ENCODE peak calls at places on chromosomes 16 and 17, in eight cellular contexts. T is uterus, F is ovary, R is neural progenitor cell, M is mesendoderm, I is fibroblast of lung, H is cardiac muscle cell, Z is GM12878. L is an unnamed sample. For H3K27me3 and H3K4me1, the result is how much of the 10 kb centered on the place peaks cover.

GRCh38 chr17:3583456-3583855 is 25.8 kb downstream of the TRPV1 start:
- DNase-seq in H (no peak), T (no peak), R (no peak), Z (no peak), F (no peak), I (no peak), M (no peak), L (no peak)

GRCh38 chr17:28811594-28812135 is 30.9 kb downstream of the FAM222B start:
- DNase-seq in R (peak), Z (no peak), F (no peak), H (peak), M (peak), T (no peak), I (peak), L (no peak)

GRCh38 chr16:84408314-84408690 is 40.0 kb downstream of the ATP2C2 start:
- DNase-seq in T (no peak), M (no peak), R (no peak), Z (no peak), F (no peak), I (no peak), H (no peak), L (no peak)

GRCh38 chr17:4175921-4176802 is 33.2 kb downstream of the CYB5D2 start:
- DNase-seq in Z (no peak), R (no peak), I (peak), H (no peak), M (no peak), T (no peak), F (no peak), L (no peak)

GRCh38 chr17:47792979-47793378 is 28.6 kb downstream of the OSBPL7 start:
- DNase-seq in R (no peak), F (no peak), T (no peak), Z (no peak), M (no peak), I (no peak), H (no peak), L (no peak)

GRCh38 chr17:9202572-9202971 is 181.3 kb downstream of the NTN1 start:
- DNase-seq in T (no peak), F (no peak), I (no peak), Z (no peak), M (no peak), H (no peak), R (no peak), L (no peak)

GRCh38 chr17:59561042-59561441 is 4.4 kb upstream of the DHX40 start:
- DNase-seq in I (peak), Z (no peak), T (no peak), R (peak), F (no peak), M (peak), H (peak), L (no peak)

GRCh38 chr16:23188911-23189310 is 6.4 kb downstream of the SCNN1G start:
- DNase-seq in R (no peak), T (no peak), M (no peak), F (no peak), H (no peak), I (no peak), Z (no peak), L (no peak)

GRCh38 chr17:48102700-48103378 is 1.6 kb upstream of the CBX1 start:
- DNase-seq in I (no peak), F (no peak), T (no peak), Z (no peak), M (no peak), H (no peak), R (no peak), L (no peak)

GRCh38 chr17:74457146-74457819 is 9.2 kb upstream of the CD300A start:
- DNase-seq in Z (no peak), T (peak), I (peak), R (peak), F (peak), H (peak), M (peak), L (peak)

GRCh38 chr16:51129105-51129504 is 22.0 kb downstream of the SALL1 start:
- DNase-seq in Z (no peak), H (peak), I (no peak), F (no peak), T (no peak), M (peak), R (peak), L (no peak)

GRCh38 chr17:64155751-64156544 is 26.0 kb upstream of the ERN1 start:
- DNase-seq in I (peak), M (no peak), R (peak), T (peak), H (peak), F (no peak), Z (no peak), L (no peak)

GRCh38 chr17:72338304-72338703 is 217.5 kb downstream of the SOX9 start:
- DNase-seq in R (no peak), H (no peak), M (no peak), Z (no peak), F (no peak), T (no peak), I (no peak), L (no peak)

GRCh38 chr16:56998861-56999260 is 9.5 kb downstream of the NLRC5 start:
- DNase-seq in M (no peak), H (no peak), Z (no peak), R (peak), T (no peak), F (no peak), I (no peak), L (no peak)

GRCh38 chr17:59329558-59330313 is 1.7 kb upstream of the YPEL2 start:
- DNase-seq in T (peak), H (peak), R (peak), M (peak), Z (peak), I (peak), F (peak), L (no peak)

GRCh38 chr17:64124609-64125008 is 5.3 kb downstream of the ERN1 start:
- DNase-seq in F (no peak), I (no peak), H (no peak), T (no peak), Z (no peak), R (no peak), M (no peak), L (no peak)

GRCh38 chr16:57858635-57859034 is 56.3 kb upstream of the KIFC3 start:
- DNase-seq in F (no peak), T (no peak), I (no peak), H (no peak), Z (no peak), R (no peak), M (no peak), L (no peak)

GRCh38 chr17:79298801-79299200 is 224.2 kb downstream of the ENGASE start:
- DNase-seq in Z (no peak), F (no peak), I (no peak), T (no peak), H (no peak), M (no peak), R (no peak), L (no peak)

GRCh38 chr17:79304907-79305306 is 230.3 kb downstream of the ENGASE start:
- DNase-seq in R (no peak), F (no peak), I (no peak), Z (no peak), T (no peak), H (no peak), M (peak), L (no peak)

GRCh38 chr17:79299349-79299748 is 224.7 kb downstream of the ENGASE start:
- DNase-seq in R (no peak), T (no peak), I (no peak), H (no peak), M (no peak), F (no peak), Z (no peak), L (no peak)

GRCh38 chr17:79303641-79304205 is 229.1 kb downstream of the ENGASE start:
- DNase-seq in R (no peak), I (no peak), Z (no peak), T (no peak), F (no peak), H (no peak), M (no peak), L (no peak)

DNA sequence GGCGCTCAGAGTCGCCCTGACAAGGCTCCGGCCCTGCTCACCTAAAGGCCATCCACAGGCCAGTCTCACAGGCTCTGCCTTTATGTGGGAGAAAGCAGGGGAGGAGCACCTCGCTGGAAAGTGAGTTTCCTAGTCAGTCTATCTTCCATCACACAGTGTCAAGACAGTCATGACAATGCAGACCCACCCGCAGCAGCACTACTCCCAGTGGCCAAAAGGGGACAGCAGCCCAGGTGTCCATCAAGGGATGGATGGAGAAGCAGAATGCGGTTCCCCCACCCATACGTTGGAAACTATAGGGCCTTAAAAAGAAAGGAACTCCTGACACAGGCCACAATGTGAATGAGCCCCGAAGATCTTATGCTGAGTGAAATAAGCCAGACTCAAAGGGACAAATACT is 226.8 kb downstream of the ENGASE start:
- DNase-seq in H (no peak), F (no peak), R (no peak), I (no peak), T (no peak), Z (no peak), M (peak), L (no peak)
- H3K27me3 ChIP-seq in H (under half), F (under half), R (under half), I (under half), T (under half), Z (under half), M (under half), L (half or more)

DNA sequence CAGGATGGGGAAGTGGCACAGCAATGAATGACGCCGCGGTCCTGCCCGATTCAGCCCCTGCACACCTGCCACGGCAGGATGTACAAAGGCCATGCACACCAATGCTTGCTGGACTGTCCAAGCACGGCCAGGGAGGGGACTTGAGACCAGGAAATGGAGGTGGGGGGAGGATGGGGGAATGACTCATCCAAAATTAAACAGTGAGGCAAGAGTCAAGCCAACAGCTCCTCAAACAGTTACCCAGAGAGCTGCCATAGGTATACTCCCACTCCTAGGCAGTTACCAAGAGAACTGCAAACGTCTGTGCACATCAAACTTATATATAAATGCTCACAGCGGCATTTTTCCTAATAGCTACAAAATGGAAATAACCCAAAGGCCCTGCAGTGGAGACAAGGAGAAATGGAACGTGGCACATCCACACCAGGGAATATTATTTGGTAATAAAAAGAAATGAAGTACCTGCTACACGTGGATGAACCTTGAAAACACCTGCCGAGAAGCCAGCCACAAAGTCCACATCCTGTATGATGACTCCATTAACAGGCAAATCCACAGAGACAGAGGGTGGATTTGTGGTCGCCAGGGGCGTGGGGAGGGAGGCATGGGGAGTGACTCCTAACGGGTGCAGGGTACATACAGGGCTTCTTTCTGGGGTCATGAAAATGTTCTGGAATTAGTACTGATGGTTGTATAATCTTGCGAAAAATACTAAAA is 54.1 kb downstream of the VAC14 start:
- DNase-seq in I (peak), R (no peak), Z (no peak), H (peak), T (peak), F (peak), M (no peak), L (peak)
- H3K4me1 ChIP-seq in I (half or more), R (under half), Z (under half), H (under half), T (under half), F (under half), M (under half), L (half or more)

GRCh38 chr16:67648088-67648763 is 3.3 kb downstream of the CARMIL2 start:
- DNase-seq in M (no peak), H (no peak), R (no peak), Z (no peak), T (no peak), I (no peak), F (no peak), L (peak)
- H3K27me3 ChIP-seq in M (under half), H (half or more), R (half or more), Z (under half), T (under half), I (half or more), F (under half), L (half or more)

GRCh38 chr16:2282262-2282661 is 14.3 kb upstream of the RNPS1 start:
- DNase-seq in R (no peak), Z (no peak), H (no peak), M (no peak), I (no peak), F (no peak), T (no peak), L (no peak)
- H3K4me1 ChIP-seq in R (under half), Z (under half), H (under half), M (under half), I (under half), F (under half), T (under half), L (under half)

GRCh38 chr17:41026668-41027471 is at the start of gene KRTAP1-5:
- DNase-seq in T (no peak), M (no peak), R (no peak), Z (no peak), F (no peak), I (peak), H (peak), L (no peak)

GRCh38 chr17:41024702-41025101 is 2.3 kb downstream of the KRTAP1-5 start:
- DNase-seq in Z (no peak), R (no peak), F (no peak), I (no peak), M (no peak), H (no peak), T (no peak), L (no peak)

DNA sequence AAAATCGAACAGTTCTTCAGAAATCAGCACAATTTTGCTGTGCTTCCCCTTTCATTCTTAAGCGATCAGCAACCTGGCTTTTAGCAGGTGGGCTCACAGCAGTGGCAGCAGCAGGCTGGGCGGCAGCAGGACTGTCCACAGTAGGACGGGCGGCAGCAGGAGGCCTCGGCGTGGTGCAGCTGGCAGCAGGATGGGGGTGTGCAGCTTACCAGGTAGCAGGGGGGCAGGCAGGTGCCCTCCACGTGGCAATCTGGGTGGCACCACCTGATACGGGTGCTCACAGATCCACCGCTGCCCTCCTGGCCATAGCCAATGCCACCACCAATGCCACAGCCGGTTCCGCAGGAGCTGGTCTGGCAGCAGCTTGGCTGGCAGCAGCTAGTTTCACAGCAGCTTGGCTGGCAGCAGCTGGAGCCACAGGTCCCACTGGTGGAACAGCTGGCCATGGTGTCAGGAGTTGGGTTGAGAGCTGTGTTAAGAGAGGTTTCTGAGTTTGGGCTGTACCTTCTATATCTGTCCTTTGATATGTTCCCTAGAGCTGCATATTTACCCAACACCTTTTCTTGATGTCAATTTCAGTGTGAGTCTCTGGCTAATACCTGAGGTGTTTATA is at the start of gene KRTAP1-4:
- DNase-seq in I (no peak), T (no peak), Z (no peak), F (no peak), H (no peak), R (no peak), M (no peak), L (no peak)
- H3K27me3 ChIP-seq in I (under half), T (under half), Z (under half), F (under half), H (under half), R (under half), M (under half), L (under half)

GRCh38 chr17:82781894-82782274 is 30.0 kb downstream of the TBCD start:
- DNase-seq in Z (peak), M (peak), R (peak), F (peak), T (peak), H (peak), I (peak), L (peak)
- H3K4me1 ChIP-seq in Z (under half), M (under half), R (under half), F (under half), T (under half), H (under half), I (under half), L (under half)

GRCh38 chr17:36689089-36689667 is 87.8 kb downstream of the MRM1 start:
- DNase-seq in M (no peak), Z (no peak), H (no peak), I (no peak), T (no peak), F (no peak), R (no peak), L (no peak)

GRCh38 chr17:36682804-36683203 is 81.4 kb downstream of the MRM1 start:
- DNase-seq in H (no peak), I (no peak), R (no peak), T (no peak), Z (no peak), F (no peak), M (no peak), L (peak)

GRCh38 chr17:36683387-36683786 is 82.0 kb downstream of the MRM1 start:
- DNase-seq in R (no peak), Z (no peak), F (no peak), H (no peak), T (no peak), M (peak), I (no peak), L (no peak)

GRCh38 chr17:36687736-36688135 is 86.4 kb downstream of the MRM1 start:
- DNase-seq in I (no peak), Z (no peak), T (no peak), M (peak), H (no peak), F (no peak), R (peak), L (no peak)

GRCh38 chr17:36686123-36686669 is 84.8 kb downstream of the MRM1 start:
- DNase-seq in H (no peak), M (peak), T (no peak), R (no peak), Z (no peak), F (no peak), I (no peak), L (no peak)
- H3K27me3 ChIP-seq in H (under half), M (under half), T (under half), R (under half), Z (under half), F (under half), I (under half), L (under half)

DNA sequence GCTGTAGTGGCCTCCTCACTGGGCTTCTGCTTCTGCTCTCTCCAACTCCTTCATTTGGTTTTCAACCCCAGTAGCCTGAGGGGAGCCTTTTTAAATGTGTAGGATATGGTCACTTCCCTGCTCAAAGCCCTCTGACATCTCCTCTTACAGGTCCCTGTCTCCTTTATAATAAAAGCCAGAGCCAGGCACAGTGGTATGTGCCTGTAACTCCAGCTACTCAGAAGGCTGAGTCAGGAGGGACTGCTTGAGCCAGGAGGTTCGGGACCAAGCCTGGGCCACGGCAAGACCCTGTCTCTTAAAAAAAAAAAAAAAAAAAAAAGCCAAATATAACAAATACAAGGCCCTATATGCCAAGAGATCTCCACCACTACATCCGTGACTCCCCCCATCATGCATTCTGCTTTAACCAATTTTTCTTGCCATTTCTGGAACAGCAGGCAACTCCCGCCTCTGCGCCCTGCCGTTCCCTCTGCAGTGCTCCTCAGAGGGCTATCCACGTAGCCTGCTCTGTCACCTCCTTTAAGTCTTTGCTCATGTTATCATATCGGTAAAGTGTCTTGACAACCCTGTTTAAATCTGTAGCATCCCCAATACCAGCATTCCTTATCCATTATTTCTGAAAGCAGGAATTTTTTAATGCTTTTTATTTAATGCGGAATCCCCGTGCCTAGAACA is 9.4 kb downstream of the ZNF771 start:
- DNase-seq in M (peak), Z (no peak), H (no peak), R (no peak), F (no peak), I (no peak), T (no peak), L (no peak)
- H3K4me1 ChIP-seq in M (under half), Z (under half), H (under half), R (under half), F (under half), I (under half), T (under half), L (under half)

DNA sequence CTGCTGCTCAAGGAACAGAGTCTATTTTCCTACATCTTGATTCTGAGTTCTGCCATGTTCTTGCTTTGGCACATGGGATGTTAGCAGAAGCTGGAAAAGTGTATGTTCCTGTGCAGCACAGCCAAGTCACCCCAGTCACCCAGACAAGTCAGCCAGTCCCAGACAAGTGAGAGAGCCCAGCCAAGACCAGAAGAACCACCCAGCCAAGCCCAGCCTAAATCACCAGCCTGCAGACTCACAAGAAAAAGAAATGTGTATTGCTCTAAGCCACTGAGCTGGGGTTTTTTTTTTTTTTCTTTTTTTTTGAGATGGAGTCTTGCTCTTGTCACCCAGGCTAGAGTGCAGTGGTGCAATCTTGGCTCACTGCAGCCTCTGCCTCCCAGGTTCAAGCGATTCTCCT is 141.3 kb upstream of the CDC42EP4 start:
- DNase-seq in I (no peak), T (no peak), Z (no peak), F (no peak), H (no peak), R (no peak), M (no peak), L (no peak)
- H3K27me3 ChIP-seq in I (under half), T (under half), Z (under half), F (under half), H (under half), R (under half), M (under half), L (under half)

L was measured in left lung.